ENCODE peak calls at places on chromosomes 4 and X, in six cellular contexts. P is GM12865, F is fibroblast of lung, Y is caudate nucleus, C is EL, G is T47D. S is an unnamed sample.

GRCh38 chr4:8238061-8238511 is 31.5 kb upstream of the HTRA3 start:
- DNase-seq in P (peak; percentile 31), Y (no peak), F (no peak), C (no peak), G (peak; percentile 7), S (no peak)

GRCh38 chr4:40238700-40239548 is 42.1 kb downstream of the RHOH start:
- DNase-seq in G (peak; percentile 86), F (peak; percentile 10), P (peak; percentile 85), Y (no peak), C (no peak), S (no peak)

GRCh38 chr4:110787109-110787508 is 164.2 kb upstream of the PITX2 start:
- DNase-seq in F (peak; percentile 8), C (peak; percentile 26), G (no peak), Y (no peak), P (no peak), S (no peak)

GRCh38 chrX:13899607-13900006 is 82.7 kb upstream of the GPM6B start:
- DNase-seq in F (peak; percentile 92), P (no peak), C (peak; percentile 39), Y (no peak), G (peak; percentile 71), S (peak; percentile 86)

GRCh38 chr4:40388248-40388647 is 53.1 kb downstream of the CHRNA9 start:
- DNase-seq in F (no peak), Y (no peak), G (no peak), P (peak; percentile 14), C (no peak), S (no peak)

GRCh38 chrX:40418413-40419195 is 162.2 kb upstream of the ATP6AP2 start:
- DNase-seq in Y (no peak), F (no peak), G (peak; percentile 93), C (no peak), P (peak; percentile 44), S (peak; percentile 19)

GRCh38 chr4:157425897-157426296 is 205.4 kb downstream of the GRIA2 start:
- DNase-seq in C (no peak), Y (no peak), F (no peak), P (no peak), G (no peak), S (no peak)

GRCh38 chr4:38382492-38382891 is 281.5 kb upstream of the KLF3 start:
- DNase-seq in F (no peak), P (no peak), G (no peak), C (no peak), Y (no peak), S (no peak)

GRCh38 chr4:186689476-186689875 is 34.2 kb downstream of the FAT1 start:
- DNase-seq in G (no peak), Y (no peak), P (no peak), C (no peak), F (peak; percentile 45), S (no peak)

GRCh38 chr4:3824521-3825270 is 58.5 kb downstream of the ADRA2C start:
- DNase-seq in Y (no peak), G (no peak), C (no peak), P (no peak), F (no peak), S (no peak)

GRCh38 chr4:176718881-176719280 is 73.8 kb downstream of the VEGFC start:
- DNase-seq in Y (no peak), G (no peak), C (no peak), P (no peak), F (no peak), S (no peak)

GRCh38 chr4:4872148-4872903 is 12.9 kb downstream of the MSX1 start:
- DNase-seq in P (no peak), C (no peak), Y (no peak), G (no peak), F (no peak), S (no peak)